ENCODE peak calls at places on chromosome 18, in nine cellular contexts. G, Q, A, K, W, E, J, X and C are unnamed samples.

GRCh38 chr18:48655460-48655859 is 116.6 kb downstream of the CTIF start:
- DNase-seq in G (no peak), Q (no peak), A (no peak), K (no peak), W (peak; percentile 31), E (no peak), J (no peak), X (no peak), C (no peak)

GRCh38 chr18:70490008-70490933 is 201.4 kb downstream of the SOCS6 start:
- DNase-seq in G (peak; percentile 27), Q (no peak), A (peak; percentile 76), K (peak; percentile 47), W (peak; percentile 66), E (peak; percentile 8), J (peak; percentile 69), X (peak; percentile 59), C (no peak)

GRCh38 chr18:3593381-3593903 is 143.5 kb downstream of the TGIF1 start:
- DNase-seq in G (no peak), Q (no peak), A (peak; percentile 59), K (no peak), W (no peak), E (peak; percentile 96), J (peak; percentile 57), X (peak; percentile 39), C (no peak)

GRCh38 chr18:43277164-43277600 is at the start of gene SYT4:
- DNase-seq in G (no peak), Q (peak; percentile 5), A (peak; percentile 93), K (no peak), W (peak; percentile 59), E (peak; percentile 62), J (peak; percentile 7), X (peak; percentile 24), C (no peak)

GRCh38 chr18:58761970-58762780 is 90.9 kb downstream of the MALT1 start:
- DNase-seq in G (no peak), Q (no peak), A (no peak), K (no peak), W (no peak), E (no peak), J (no peak), X (no peak), C (no peak)

GRCh38 chr18:13163167-13163927 is 55.2 kb upstream of the LDLRAD4 start:
- DNase-seq in G (no peak), Q (no peak), A (no peak), K (no peak), W (no peak), E (peak; percentile 26), J (no peak), X (no peak), C (no peak)

GRCh38 chr18:3279201-3280185 is 17.6 kb downstream of the MYL12B start:
- DNase-seq in G (no peak), Q (no peak), A (no peak), K (no peak), W (no peak), E (no peak), J (no peak), X (no peak), C (no peak)

GRCh38 chr18:35143615-35144596 is 96.9 kb upstream of the ZNF397 start:
- DNase-seq in G (peak; percentile 53), Q (no peak), A (peak; percentile 87), K (peak; percentile 46), W (peak; percentile 74), E (peak; percentile 32), J (peak; percentile 46), X (peak; percentile 68), C (peak; percentile 19)

GRCh38 chr18:13312515-13312914 is 94.0 kb downstream of the LDLRAD4 start:
- DNase-seq in G (no peak), Q (no peak), A (no peak), K (no peak), W (no peak), E (no peak), J (no peak), X (no peak), C (no peak)

GRCh38 chr18:26286008-26286407 is 59.8 kb downstream of the TAF4B start:
- DNase-seq in G (no peak), Q (no peak), A (no peak), K (no peak), W (no peak), E (no peak), J (no peak), X (no peak), C (no peak)

GRCh38 chr18:34809697-34810096 is 99.6 kb downstream of the DTNA start:
- DNase-seq in G (peak; percentile 35), Q (no peak), A (peak; percentile 88), K (no peak), W (no peak), E (no peak), J (peak; percentile 38), X (peak; percentile 64), C (no peak)

GRCh38 chr18:36411745-36412168 is 114.2 kb downstream of the FHOD3 start:
- DNase-seq in G (no peak), Q (no peak), A (peak; percentile 90), K (no peak), W (no peak), E (no peak), J (peak; percentile 44), X (no peak), C (no peak)

GRCh38 chr18:50819027-50819726 is 639 bp downstream of the MRO start:
- DNase-seq in G (peak; percentile 59), Q (no peak), A (peak; percentile 90), K (no peak), W (peak; percentile 96), E (peak; percentile 24), J (peak; percentile 13), X (no peak), C (no peak)

GRCh38 chr18:57942493-57942892 is 101.5 kb upstream of the NEDD4L start:
- DNase-seq in G (no peak), Q (no peak), A (peak; percentile 9), K (no peak), W (no peak), E (no peak), J (no peak), X (no peak), C (no peak)

GRCh38 chr18:49778826-49779465 is 34.4 kb downstream of the ACAA2 start:
- DNase-seq in G (no peak), Q (no peak), A (no peak), K (no peak), W (no peak), E (no peak), J (no peak), X (no peak), C (no peak)

DNA sequence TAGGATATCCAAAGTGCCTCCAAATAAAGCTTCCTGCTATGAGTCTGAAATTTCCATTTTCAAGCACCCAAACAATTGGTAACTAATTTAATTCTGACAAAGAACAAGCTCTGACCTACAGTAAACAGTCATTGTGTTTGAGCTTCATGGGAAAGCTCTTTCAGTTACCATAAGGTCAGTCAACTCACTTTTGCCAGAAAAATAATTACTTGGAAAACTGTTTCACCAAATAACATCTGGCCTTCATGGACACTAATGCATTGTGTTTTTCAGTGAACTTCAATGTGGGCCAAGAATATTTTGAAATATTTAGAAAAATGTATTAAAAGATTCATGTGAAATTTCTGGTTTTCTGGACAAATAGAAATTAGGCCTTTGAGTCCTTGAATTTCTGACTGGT is 369.9 kb downstream of the GALR1 start:
- DNase-seq in G (no peak), Q (no peak), A (no peak), K (no peak), W (no peak), E (no peak), J (no peak), X (no peak), C (no peak)
- H3K27ac ChIP-seq in G (no peak overlapping the region), Q (no peak overlapping the region), A (no peak overlapping the region), K (no peak overlapping the region), W (no peak overlapping the region), E (no peak overlapping the region), J (no peak overlapping the region), X (no peak overlapping the region), C (no peak overlapping the region)

DNA sequence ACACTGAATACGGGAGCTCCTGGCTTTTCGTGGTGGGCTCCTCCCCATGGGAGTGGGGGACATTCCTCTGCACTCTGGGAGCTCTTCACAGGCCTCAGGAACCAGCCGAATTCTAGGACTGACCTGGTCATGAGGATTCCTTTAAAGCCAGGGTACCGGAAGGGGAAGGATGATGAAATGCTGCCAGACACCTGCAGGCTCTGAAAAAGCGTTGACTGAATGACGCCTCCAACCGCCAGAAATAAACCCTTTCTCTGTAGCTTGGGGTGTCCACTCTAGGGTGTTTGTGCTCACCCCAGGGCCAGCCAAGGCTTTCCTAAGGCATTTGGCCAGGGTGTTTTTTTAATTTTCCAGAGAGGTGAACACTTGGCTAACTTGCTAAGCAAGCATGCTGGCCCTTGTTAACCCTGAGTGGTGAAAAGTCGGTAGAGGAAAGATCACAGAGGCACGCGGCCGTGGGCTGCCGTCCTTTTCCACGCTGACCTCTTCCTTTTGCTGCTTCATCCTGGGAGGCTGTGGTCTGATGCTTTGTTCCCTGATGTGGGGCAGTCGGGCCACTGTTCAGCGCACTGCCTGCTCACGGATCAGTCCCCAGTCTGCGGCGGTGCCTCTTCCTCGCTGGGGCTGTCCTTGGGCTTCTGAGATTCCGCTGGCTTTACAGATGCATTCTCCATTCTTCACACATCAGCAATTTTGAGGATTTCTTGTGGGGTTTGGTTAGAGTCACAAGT is 32.0 kb downstream of the IMPA2 start:
- DNase-seq in G (no peak), Q (no peak), A (no peak), K (no peak), W (no peak), E (peak; percentile 35), J (no peak), X (no peak), C (no peak)
- H3K27ac ChIP-seq in G (peak overlapping the region; percentile 87), Q (no peak overlapping the region), A (no peak overlapping the region), K (no peak overlapping the region), W (no peak overlapping the region), E (no peak overlapping the region), J (no peak overlapping the region), X (no peak overlapping the region), C (no peak overlapping the region)

DNA sequence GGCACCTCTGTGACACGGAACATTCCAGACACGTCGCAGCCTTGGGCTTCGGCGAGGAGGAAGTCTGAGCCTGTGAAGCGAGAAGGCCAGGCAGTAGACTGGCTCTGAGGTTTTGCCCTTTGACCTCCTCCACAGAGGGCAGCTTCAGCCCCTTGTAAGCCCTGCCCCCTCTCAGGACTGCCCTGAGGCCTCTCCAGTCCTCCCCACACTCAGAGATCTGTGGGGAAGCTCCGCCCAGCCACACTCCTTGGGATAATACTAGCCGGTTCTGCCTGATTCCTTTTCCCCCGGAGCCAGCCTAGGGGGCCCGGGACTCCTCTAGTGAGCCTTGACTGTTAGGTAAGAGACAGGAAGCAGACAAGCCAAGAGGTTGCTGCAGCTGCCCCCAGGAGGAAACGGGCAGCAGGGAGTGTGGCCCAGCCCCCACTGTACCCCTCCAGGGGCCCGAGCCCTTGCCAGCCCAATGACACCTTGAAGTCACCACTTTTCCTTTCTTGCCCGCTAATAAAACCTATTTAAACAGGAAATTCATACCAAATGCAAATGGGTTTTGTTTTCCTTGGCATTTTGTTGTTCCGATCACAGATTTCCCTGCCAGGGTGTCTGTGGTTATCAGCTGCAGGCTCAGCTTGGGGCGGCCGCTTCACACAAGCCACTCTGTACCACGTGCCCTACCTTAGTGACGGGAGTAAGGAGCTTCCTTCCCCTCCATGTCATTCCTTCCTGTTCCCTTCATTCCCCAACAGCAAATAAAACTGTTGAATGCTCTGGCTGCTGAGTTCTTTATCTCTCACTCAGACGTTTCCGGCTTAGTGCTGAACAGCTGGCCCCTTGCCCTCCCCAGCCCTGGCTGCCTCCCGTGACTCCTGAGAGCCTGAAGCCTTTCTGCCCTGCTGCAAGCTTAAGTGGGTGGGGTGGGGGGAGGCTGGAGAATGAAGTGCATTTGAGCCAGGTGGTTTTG is 124.7 kb downstream of the CABLES1 start:
- DNase-seq in G (peak; percentile 68), Q (no peak), A (peak; percentile 80), K (peak; percentile 8), W (peak; percentile 78), E (peak; percentile 80), J (peak; percentile 89), X (peak; percentile 60), C (no peak)
- H3K27ac ChIP-seq in G (peak overlapping the region; percentile 58), Q (no peak overlapping the region), A (peak overlapping the region; percentile 94), K (no peak overlapping the region), W (peak overlapping the region; percentile 81), E (peak overlapping the region; percentile 33), J (peak overlapping the region; percentile 95), X (peak overlapping the region; percentile 81), C (peak overlapping the region; percentile 34)

GRCh38 chr18:62200121-62200914 is 13.3 kb downstream of the RELCH start:
- DNase-seq in G (no peak), Q (no peak), A (no peak), K (no peak), W (no peak), E (peak; percentile 36), J (no peak), X (no peak), C (no peak)
- H3K27ac ChIP-seq in G (peak overlapping the region; percentile 49), Q (no peak overlapping the region), A (no peak overlapping the region), K (no peak overlapping the region), W (no peak overlapping the region), E (no peak overlapping the region), J (no peak overlapping the region), X (no peak overlapping the region), C (no peak overlapping the region)